ENCODE peak calls at places on chromosomes 12 and 14, in seven cellular contexts. V is AG20443; L is activated CD4-positive, alpha-beta T cell treated with anti-CD3 and anti-CD28 coated beads, Interleukin-2, amount 50 U/mL, for 1 hour; B is HCEC 1CT; E is RPMI7951; N is CD8-positive, alpha-beta memory T cell; C is stromal cell of bone marrow. K is an unnamed sample.
A peak's percentile ranks its signal among the peaks of the same experiment; 100 is the strongest.

GRCh38 chr14:99459491-99460100 is 21.1 kb downstream of the SETD3 start:
- DNase-seq in E (no peak), C (no peak), B (no peak), L (no peak), N (no peak), V (no peak), K (no peak)

GRCh38 chr14:20331048-20331613 is 1.9 kb downstream of the CCNB1IP1 start:
- DNase-seq in V (no peak), N (no peak), E (no peak), L (no peak), C (no peak), B (no peak), K (no peak)

GRCh38 chr12:82955020-82955419 is 268.3 kb downstream of the TMTC2 start:
- DNase-seq in L (no peak), B (no peak), N (no peak), C (no peak), E (no peak), V (no peak), K (no peak)

GRCh38 chr14:95156153-95156764 is 1.1 kb downstream of the DICER1 start:
- DNase-seq in L (no peak), C (no peak), V (peak; percentile 17), B (no peak), N (no peak), E (peak; percentile 11), K (no peak)

GRCh38 chr12:6612247-6612646 is 5.1 kb upstream of the CHD4 start:
- DNase-seq in L (no peak), B (no peak), N (no peak), E (no peak), C (no peak), V (no peak), K (no peak)

GRCh38 chr14:100486025-100486828 is 101.0 kb downstream of the BEGAIN start:
- DNase-seq in E (peak; percentile 84), B (peak; percentile 23), L (peak; percentile 60), C (peak; percentile 73), N (peak; percentile 27), V (peak; percentile 90), K (no peak)

GRCh38 chr12:115638753-115639666 is 638.5 kb downstream of the MED13L start:
- DNase-seq in C (no peak), L (no peak), N (no peak), E (no peak), B (no peak), V (no peak), K (no peak)

GRCh38 chr14:83473416-83473815 is 1939.8 kb upstream of the SEL1L start:
- DNase-seq in B (peak; percentile 16), N (no peak), C (no peak), V (no peak), L (no peak), E (no peak), K (no peak)

GRCh38 chr14:89641495-89642162 is 224.6 kb upstream of the FOXN3 start:
- DNase-seq in E (no peak), C (no peak), B (no peak), V (no peak), N (no peak), L (no peak), K (no peak)

GRCh38 chr14:21098134-21098891 is at the start of gene ZNF219:
- DNase-seq in E (peak; percentile 52), C (peak; percentile 18), N (peak; percentile 46), L (no peak), B (peak; percentile 10), V (peak; percentile 50), K (no peak)

GRCh38 chr14:91350813-91351507 is 66.7 kb downstream of the CCDC88C start:
- DNase-seq in E (no peak), V (no peak), N (peak; percentile 47), B (no peak), L (peak; percentile 45), C (peak; percentile 41), K (no peak)

GRCh38 chr12:130336723-130337475 is 788 bp upstream of the PIWIL1 start:
- DNase-seq in V (no peak), E (no peak), C (no peak), L (no peak), B (no peak), N (no peak), K (no peak)